ENCODE peak calls at places on chromosomes 11 and 22, in seven cellular contexts. One of them, this sample, is unnamed.

GRCh38 chr22:42410708-42411107 is 21.5 kb downstream of the NFAM1 start:
- DNase-seq in NCI-H1417: no peak
- DNase-seq in neural crest cell: no peak
- DNase-seq in ELR: no peak
- DNase-seq in EL: no peak
- DNase-seq in substantia nigra: no peak
- DNase-seq in activated T-helper 1 cell treated with Interleukin-2 at 50 U/mL for 16 hours: no peak
- DNase-seq in this sample: no peak

GRCh38 chr11:125090816-125091215 is 20.6 kb downstream of the TMEM218 start:
- DNase-seq in neural crest cell: no peak
- DNase-seq in NCI-H1417: no peak
- DNase-seq in ELR: no peak
- DNase-seq in substantia nigra: no peak
- DNase-seq in EL: no peak
- DNase-seq in activated T-helper 1 cell treated with Interleukin-2 at 50 U/mL for 16 hours: no peak
- DNase-seq in this sample: no peak

GRCh38 chr11:121838571-121838970 is 277.4 kb downstream of the BLID start:
- DNase-seq in EL: no peak
- DNase-seq in ELR: no peak
- DNase-seq in activated T-helper 1 cell treated with Interleukin-2 at 50 U/mL for 16 hours: no peak
- DNase-seq in substantia nigra: no peak
- DNase-seq in NCI-H1417: no peak
- DNase-seq in neural crest cell: no peak
- DNase-seq in this sample: no peak

GRCh38 chr11:7595016-7595869 is 78.1 kb downstream of the CYB5R2 start:
- DNase-seq in neural crest cell: no peak
- DNase-seq in NCI-H1417: peak
- DNase-seq in substantia nigra: no peak
- DNase-seq in activated T-helper 1 cell treated with Interleukin-2 at 50 U/mL for 16 hours: no peak
- DNase-seq in EL: no peak
- DNase-seq in ELR: no peak
- DNase-seq in this sample: no peak

GRCh38 chr11:70456921-70457532 is 58.7 kb downstream of the CTTN start:
- DNase-seq in ELR: peak
- DNase-seq in neural crest cell: no peak
- DNase-seq in NCI-H1417: peak
- DNase-seq in EL: no peak
- DNase-seq in substantia nigra: peak
- DNase-seq in activated T-helper 1 cell treated with Interleukin-2 at 50 U/mL for 16 hours: no peak
- DNase-seq in this sample: no peak

GRCh38 chr11:57499413-57499982 is 16.0 kb downstream of the SLC43A1 start:
- DNase-seq in NCI-H1417: peak
- DNase-seq in substantia nigra: peak
- DNase-seq in EL: peak
- DNase-seq in ELR: peak
- DNase-seq in neural crest cell: peak
- DNase-seq in activated T-helper 1 cell treated with Interleukin-2 at 50 U/mL for 16 hours: no peak
- DNase-seq in this sample: no peak

GRCh38 chr22:27022741-27023373 is 365.5 kb downstream of the MIAT start:
- DNase-seq in substantia nigra: no peak
- DNase-seq in ELR: no peak
- DNase-seq in EL: no peak
- DNase-seq in neural crest cell: no peak
- DNase-seq in activated T-helper 1 cell treated with Interleukin-2 at 50 U/mL for 16 hours: no peak
- DNase-seq in NCI-H1417: no peak
- DNase-seq in this sample: no peak

GRCh38 chr11:13343931-13344717 is 66.5 kb downstream of the BMAL1 start:
- DNase-seq in ELR: peak
- DNase-seq in substantia nigra: peak
- DNase-seq in NCI-H1417: peak
- DNase-seq in neural crest cell: peak
- DNase-seq in EL: peak
- DNase-seq in activated T-helper 1 cell treated with Interleukin-2 at 50 U/mL for 16 hours: peak
- DNase-seq in this sample: peak

GRCh38 chr11:11567862-11568650 is 53.7 kb downstream of the GALNT18 start:
- DNase-seq in EL: no peak
- DNase-seq in activated T-helper 1 cell treated with Interleukin-2 at 50 U/mL for 16 hours: no peak
- DNase-seq in substantia nigra: no peak
- DNase-seq in ELR: no peak
- DNase-seq in neural crest cell: no peak
- DNase-seq in NCI-H1417: no peak
- DNase-seq in this sample: no peak